ENCODE peak calls at places on chromosomes 13 and 19, in ten cellular contexts. R, S, P, K, W, I, T, X, Y and C are unnamed samples.

GRCh38 chr19:43534811-43535761 is 2.1 kb downstream of the ZNF575 start:
- DNase-seq in R (peak; percentile 56), S (no peak), P (peak; percentile 79), K (no peak), W (peak; percentile 79), I (peak; percentile 46), T (peak; percentile 52), X (peak; percentile 28), Y (peak; percentile 37), C (no peak)

GRCh38 chr13:105219636-105220035 is 1315.8 kb downstream of the EFNB2 start:
- DNase-seq in R (no peak), S (no peak), P (no peak), K (no peak), W (no peak), I (no peak), T (no peak), X (no peak), Y (no peak), C (no peak)

GRCh38 chr19:15636026-15636425 is 4.7 kb upstream of the CYP4F3 start:
- DNase-seq in R (no peak), S (no peak), P (no peak), K (no peak), W (no peak), I (no peak), T (no peak), X (no peak), Y (no peak), C (no peak)

GRCh38 chr13:103289661-103290060 is 223.4 kb upstream of the SLC10A2 start:
- DNase-seq in R (no peak), S (no peak), P (peak; percentile 68), K (no peak), W (no peak), I (no peak), T (no peak), X (no peak), Y (no peak), C (no peak)

GRCh38 chr13:42075517-42075916 is 27.1 kb downstream of the DGKH start:
- DNase-seq in R (no peak), S (no peak), P (no peak), K (no peak), W (no peak), I (peak; percentile 20), T (no peak), X (no peak), Y (no peak), C (no peak)

GRCh38 chr13:112072531-112073244 is 5.7 kb downstream of the SOX1 start:
- DNase-seq in R (peak; percentile 53), S (no peak), P (no peak), K (no peak), W (no peak), I (no peak), T (no peak), X (no peak), Y (no peak), C (no peak)

GRCh38 chr13:111184685-111185401 is 69.7 kb downstream of the ARHGEF7 start:
- DNase-seq in R (no peak), S (no peak), P (peak; percentile 22), K (no peak), W (no peak), I (no peak), T (peak; percentile 68), X (no peak), Y (no peak), C (no peak)

GRCh38 chr13:50384724-50385123 is 369.5 kb downstream of the KCNRG start:
- DNase-seq in R (no peak), S (no peak), P (no peak), K (no peak), W (no peak), I (no peak), T (peak; percentile 43), X (no peak), Y (no peak), C (no peak)

GRCh38 chr19:37778613-37779138 is 710 bp downstream of the ZNF573 start:
- DNase-seq in R (no peak), S (no peak), P (peak; percentile 46), K (no peak), W (no peak), I (peak; percentile 53), T (peak; percentile 10), X (no peak), Y (no peak), C (no peak)

GRCh38 chr19:55461259-55461973 is at the start of gene ISOC2:
- DNase-seq in R (peak; percentile 98), S (peak; percentile 100), P (peak; percentile 100), K (peak; percentile 100), W (peak; percentile 100), I (peak; percentile 100), T (peak; percentile 100), X (peak; percentile 98), Y (peak; percentile 100), C (peak; percentile 99)

GRCh38 chr13:40777957-40778235 is 6.9 kb upstream of the MRPS31 start:
- DNase-seq in R (no peak), S (no peak), P (no peak), K (no peak), W (no peak), I (no peak), T (no peak), X (no peak), Y (no peak), C (no peak)

GRCh38 chr13:48234652-48235099 is 1.7 kb downstream of the ITM2B start:
- DNase-seq in R (no peak), S (no peak), P (no peak), K (no peak), W (no peak), I (no peak), T (peak; percentile 28), X (no peak), Y (no peak), C (no peak)

GRCh38 chr13:21625366-21625765 is 21.4 kb upstream of the MICU2 start:
- DNase-seq in R (no peak), S (no peak), P (peak; percentile 35), K (no peak), W (no peak), I (peak; percentile 86), T (peak; percentile 38), X (peak; percentile 58), Y (peak; percentile 14), C (peak; percentile 59)